ENCODE peak calls at places on chromosomes 11 and 22, in seven cellular contexts. I is IMR-90, G is heart left ventricle, D is GM23338, M is psoas muscle, N is fibroblast of pulmonary artery, Z is cardiac muscle cell. R is an unnamed sample.

GRCh38 chr11:27064086-27064485 is 23.5 kb downstream of the BBOX1 start:
- DNase-seq in I (no peak), Z (no peak), G (no peak), D (no peak), M (no peak), N (no peak), R (no peak)

GRCh38 chr22:41290262-41291221 is 4.6 kb upstream of the RANGAP1 start:
- DNase-seq in D (peak), I (peak), M (no peak), G (no peak), Z (peak), N (peak), R (peak)

GRCh38 chr11:3977078-3977477 is 117.5 kb upstream of the RRM1 start:
- DNase-seq in M (no peak), I (no peak), G (no peak), D (no peak), N (no peak), Z (no peak), R (no peak)

GRCh38 chr22:26903030-26903856 is 245.9 kb downstream of the MIAT start:
- DNase-seq in I (no peak), D (peak), G (no peak), N (no peak), Z (no peak), M (no peak), R (no peak)

GRCh38 chr11:70769521-70769920 is 371.2 kb downstream of the CTTN start:
- DNase-seq in N (no peak), M (no peak), D (no peak), G (no peak), Z (no peak), I (no peak), R (no peak)

GRCh38 chr22:49299821-49300231 is 527.8 kb downstream of the BRD1 start:
- DNase-seq in Z (no peak), G (no peak), I (no peak), N (no peak), D (no peak), M (no peak), R (no peak)

GRCh38 chr11:353315-353857 is 15.9 kb upstream of the B4GALNT4 start:
- DNase-seq in M (peak), Z (peak), N (peak), D (peak), I (peak), G (peak), R (peak)

GRCh38 chr11:89175796-89176195 is 1.9 kb upstream of the TYR start:
- DNase-seq in G (no peak), N (peak), M (no peak), I (no peak), Z (peak), D (peak), R (no peak)

GRCh38 chr11:66080055-66080817 is 10.2 kb downstream of the PACS1 start:
- DNase-seq in G (peak), N (peak), Z (peak), D (no peak), I (peak), M (peak), R (peak)

GRCh38 chr22:50148991-50149721 is 21.4 kb upstream of the PANX2 start:
- DNase-seq in Z (peak), M (no peak), G (no peak), N (peak), D (peak), I (peak), R (peak)

GRCh38 chr11:12356944-12357655 is 20.3 kb upstream of the PARVA start:
- DNase-seq in G (no peak), N (no peak), M (no peak), I (no peak), Z (no peak), D (no peak), R (no peak)

GRCh38 chr11:96969251-96969650 is 579.4 kb downstream of the JRKL start:
- DNase-seq in M (no peak), N (peak), D (no peak), Z (no peak), G (no peak), I (no peak), R (peak)

GRCh38 chr11:76090821-76091220 is 115.5 kb downstream of the WNT11 start:
- DNase-seq in M (no peak), N (no peak), D (no peak), I (no peak), G (no peak), Z (no peak), R (no peak)

GRCh38 chr11:93904711-93905110 is 54.3 kb upstream of the VSTM5 start:
- DNase-seq in Z (no peak), D (no peak), G (no peak), N (no peak), M (no peak), I (no peak), R (no peak)

GRCh38 chr22:29152381-29153138 is 53.1 kb upstream of the EMID1 start:
- DNase-seq in Z (peak), I (no peak), G (peak), D (peak), M (no peak), N (peak), R (peak)

GRCh38 chr11:121723261-121723741 is 270.5 kb upstream of the SORL1-AS1 start:
- DNase-seq in N (peak), Z (peak), M (no peak), I (no peak), D (peak), G (peak), R (peak)

GRCh38 chr11:126079640-126080205 is 17.1 kb upstream of the CDON start:
- DNase-seq in G (no peak), Z (no peak), I (no peak), N (no peak), M (no peak), D (peak), R (no peak)

GRCh38 chr22:50275181-50276055 is 5.2 kb upstream of the MAPK11 start:
- DNase-seq in I (no peak), D (no peak), N (no peak), M (no peak), G (no peak), Z (no peak), R (no peak)

GRCh38 chr11:83007909-83008580 is 63.7 kb downstream of the RAB30 start:
- DNase-seq in I (peak), N (peak), Z (peak), M (peak), G (peak), D (peak), R (no peak)

GRCh38 chr11:78651923-78652602 is 77.4 kb upstream of the NARS2 start:
- DNase-seq in G (no peak), D (no peak), N (no peak), M (no peak), I (no peak), Z (no peak), R (no peak)

GRCh38 chr11:90309693-90310092 is 86.8 kb upstream of the CHORDC1 start:
- DNase-seq in M (no peak), N (no peak), I (no peak), G (no peak), Z (no peak), D (no peak), R (no peak)

GRCh38 chr11:2549491-2549875 is 104.7 kb downstream of the KCNQ1 start:
- DNase-seq in D (no peak), M (no peak), N (no peak), G (no peak), Z (no peak), I (no peak), R (no peak)

GRCh38 chr11:1370186-1371025 is 19.3 kb upstream of the BRSK2 start:
- DNase-seq in Z (no peak), G (no peak), M (no peak), N (no peak), I (no peak), D (no peak), R (no peak)

GRCh38 chr11:126225266-126225665 is 13.7 kb downstream of the FAM118B start:
- DNase-seq in N (no peak), D (no peak), Z (no peak), M (no peak), G (no peak), I (no peak), R (no peak)

GRCh38 chr11:44324787-44325525 is 15.0 kb upstream of the ALX4 start:
- DNase-seq in Z (no peak), D (no peak), I (no peak), G (no peak), N (no peak), M (no peak), R (no peak)

GRCh38 chr22:42317691-42318547 is 47.5 kb upstream of the TCF20 start:
- DNase-seq in N (no peak), D (peak), G (peak), Z (no peak), M (no peak), I (no peak), R (no peak)

DNA sequence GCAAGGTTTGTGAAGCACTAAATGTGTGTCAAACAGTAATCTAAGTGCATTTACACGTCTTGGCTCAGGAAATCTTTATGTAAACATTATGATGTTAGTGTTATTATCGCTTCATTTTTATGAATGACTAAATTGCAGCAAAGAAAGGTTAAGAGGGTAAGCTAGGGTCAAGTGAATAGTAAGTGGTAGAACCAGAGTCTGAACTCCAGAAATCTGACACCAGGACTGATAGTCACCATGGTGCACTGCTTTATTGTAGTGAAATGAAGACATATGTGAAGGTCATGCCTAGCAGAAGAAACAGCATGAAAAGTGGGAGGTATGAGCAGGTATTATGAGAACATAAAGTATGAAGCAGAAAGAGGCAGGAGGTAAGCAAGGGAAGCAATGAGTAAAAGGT is 368.7 kb upstream of the TENM4 start:
- DNase-seq in D (no peak), I (no peak), G (no peak), M (no peak), N (no peak), Z (no peak), R (no peak)
- TF ChIP-seq CTCF in D (no peak), I (no peak), G (no peak), M (no peak), N (no peak), Z (no peak), R (no peak)

DNA sequence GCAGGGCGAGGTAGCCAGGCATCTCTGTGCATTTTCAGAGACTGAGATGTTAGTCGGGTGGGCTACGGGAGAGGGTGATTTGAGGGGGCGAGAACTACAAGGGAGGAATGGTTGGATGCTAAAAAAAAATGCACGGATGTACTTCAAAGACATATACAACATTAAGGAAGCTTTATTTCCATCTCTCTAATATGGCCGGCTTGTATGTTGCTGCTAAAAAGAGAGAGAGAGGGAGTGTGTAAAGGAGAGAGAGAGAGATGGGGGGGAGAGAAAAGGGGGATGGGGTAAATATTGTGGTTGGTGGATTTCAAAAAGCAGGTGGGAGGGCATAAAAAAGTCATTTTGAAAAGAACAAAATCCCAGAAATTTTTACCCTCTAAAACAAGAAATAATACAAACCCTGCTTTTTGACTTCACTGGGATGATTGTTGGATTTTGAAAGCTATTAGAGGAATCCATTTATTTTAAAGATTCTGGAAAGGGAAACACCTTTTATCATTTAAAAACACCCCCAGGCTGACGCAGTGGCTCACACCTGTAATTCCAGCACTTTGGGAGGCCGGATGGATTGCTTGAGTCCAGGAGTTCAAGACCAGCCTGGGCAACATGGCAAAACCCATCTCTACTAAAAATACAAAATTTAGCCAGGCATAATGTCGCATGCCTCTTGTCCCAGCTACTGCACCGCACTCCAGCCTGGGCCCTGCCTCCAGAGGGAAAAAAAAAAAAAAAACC is at the start of gene SCN2B:
- DNase-seq in G (no peak), I (peak), N (no peak), M (no peak), Z (peak), D (peak), R (no peak)
- H3K4me3 ChIP-seq in G (peak), I (peak), N (no peak), M (peak), Z (peak), D (peak), R (no peak)

GRCh38 chr22:46224771-46225290 is 25.3 kb downstream of the CDPF1 start:
- DNase-seq in I (no peak), N (no peak), D (no peak), Z (no peak), G (no peak), M (no peak), R (no peak)

GRCh38 chr22:46224044-46224746 is 25.9 kb downstream of the CDPF1 start:
- DNase-seq in D (no peak), Z (no peak), M (no peak), I (no peak), N (no peak), G (no peak), R (no peak)

GRCh38 chr22:46225631-46226030 is 24.5 kb downstream of the CDPF1 start:
- DNase-seq in M (no peak), I (no peak), Z (no peak), N (no peak), G (no peak), D (no peak), R (no peak)

GRCh38 chr22:46219650-46220049 is 30.4 kb downstream of the CDPF1 start:
- DNase-seq in M (no peak), G (no peak), N (no peak), I (no peak), Z (no peak), D (no peak), R (no peak)

GRCh38 chr22:46220921-46221320 is 29.2 kb downstream of the CDPF1 start:
- DNase-seq in N (peak), M (no peak), Z (peak), D (no peak), G (no peak), I (peak), R (no peak)
- TF ChIP-seq CTCF in N (no peak), M (no peak), Z (no peak), D (no peak), G (no peak), I (no peak), R (no peak)

GRCh38 chr11:125062931-125063428 is at the start of gene SLC37A2:
- DNase-seq in N (peak), Z (peak), D (peak), G (peak), I (peak), M (peak), R (peak)
- H3K4me3 ChIP-seq in N (peak), Z (peak), D (peak), G (peak), I (peak), M (peak), R (peak)

GRCh38 chr11:62144641-62145255 is 20.9 kb downstream of the INCENP start:
- DNase-seq in Z (no peak), D (no peak), M (no peak), G (no peak), N (no peak), I (no peak), R (no peak)

GRCh38 chr11:62145261-62145871 is 21.6 kb downstream of the INCENP start:
- DNase-seq in N (no peak), Z (no peak), G (no peak), I (no peak), M (no peak), D (no peak), R (no peak)

GRCh38 chr11:62142043-62142375 is 18.2 kb downstream of the INCENP start:
- DNase-seq in D (no peak), Z (no peak), N (no peak), M (no peak), G (no peak), I (no peak), R (no peak)

GRCh38 chr11:62142921-62143320 is 19.1 kb downstream of the INCENP start:
- DNase-seq in N (no peak), D (no peak), Z (no peak), M (no peak), G (no peak), I (no peak), R (no peak)

DNA sequence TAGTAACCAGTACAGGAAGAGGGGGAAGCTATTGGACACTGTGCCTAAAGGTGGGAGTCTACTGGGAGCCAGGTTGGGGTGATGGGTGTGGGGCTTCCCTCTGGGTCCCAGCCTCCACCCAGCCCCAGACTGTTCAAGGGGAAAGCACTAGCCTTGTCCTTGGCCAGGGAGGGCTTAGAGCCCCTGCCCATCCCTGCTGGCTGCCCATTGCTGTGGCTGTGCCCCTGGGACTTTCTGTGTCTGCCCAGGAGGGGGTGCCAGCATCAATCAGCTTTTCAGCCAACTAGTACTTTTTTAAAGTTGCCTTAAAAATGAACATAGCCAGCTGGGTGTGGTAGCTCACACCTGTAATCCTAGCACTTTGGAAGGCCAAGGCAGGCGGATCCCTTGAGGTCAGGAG is 19.9 kb downstream of the INCENP start:
- DNase-seq in D (no peak), G (no peak), N (no peak), I (no peak), Z (no peak), M (no peak), R (no peak)
- TF ChIP-seq CTCF in D (no peak), G (no peak), N (peak), I (peak), Z (no peak), M (no peak), R (peak)

DNA sequence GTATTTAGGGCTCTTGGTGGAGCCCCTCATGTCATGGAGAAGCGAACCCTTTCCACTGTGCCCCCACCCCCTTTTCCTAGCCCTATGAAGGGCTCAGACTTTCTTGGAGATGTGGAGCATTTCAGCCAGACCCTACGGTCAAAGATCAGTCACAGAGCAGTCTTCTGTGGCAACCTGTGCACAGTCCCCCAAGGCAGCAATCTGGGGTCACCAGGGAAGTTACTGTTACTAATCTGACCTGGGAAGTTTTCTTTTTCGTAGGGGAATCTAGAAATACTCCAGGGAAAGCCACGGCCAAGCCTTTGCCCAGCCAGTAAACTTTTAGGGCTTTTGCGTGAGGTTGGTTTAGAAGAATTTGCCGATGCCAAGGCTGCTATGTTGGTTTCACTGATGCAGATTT is 50.6 kb downstream of the ZBTB16 start:
- DNase-seq in N (no peak), I (no peak), G (no peak), Z (no peak), M (no peak), D (no peak), R (no peak)
- H3K4me3 ChIP-seq in N (no peak), I (no peak), G (no peak), Z (no peak), M (peak), D (no peak), R (no peak)

GRCh38 chr22:43498856-43499253 is 87.0 kb downstream of the MPPED1 start:
- DNase-seq in G (no peak), Z (no peak), I (no peak), D (no peak), N (no peak), M (no peak), R (no peak)
- TF ChIP-seq CTCF in G (no peak), Z (no peak), I (no peak), D (no peak), N (no peak), M (no peak), R (no peak)

GRCh38 chr11:6385046-6385777 is 5.1 kb upstream of the SMPD1 start:
- DNase-seq in Z (no peak), G (no peak), I (no peak), D (peak), M (no peak), N (no peak), R (no peak)
- H3K4me3 ChIP-seq in Z (no peak), G (no peak), I (no peak), D (no peak), M (no peak), N (no peak), R (no peak)